ENCODE peak calls at places on chromosomes 3 and 15, in seven cellular contexts. V is glutamatergic neuron, E is nephron progenitor cell, A is neural crest cell, K is H9, O is right atrium auricular region, Y is HFFc6. Q is an unnamed sample.

GRCh38 chr3:10108091-10108490 is at the start of gene FANCD2OS:
- DNase-seq in Y (no peak), K (peak), E (no peak), O (no peak), V (no peak), A (no peak), Q (no peak)

GRCh38 chr15:34855397-34855796 is 60.0 kb upstream of the ACTC1 start:
- DNase-seq in K (no peak), O (no peak), V (no peak), A (no peak), Y (peak), E (no peak), Q (no peak)

GRCh38 chr3:183959214-183959613 is 58.5 kb downstream of the ABCC5 start:
- DNase-seq in E (no peak), A (no peak), O (no peak), Y (no peak), V (no peak), K (no peak), Q (no peak)

GRCh38 chr3:143287403-143287802 is 167.8 kb downstream of the CHST2 start:
- DNase-seq in K (no peak), Y (no peak), A (no peak), V (no peak), E (no peak), O (no peak), Q (no peak)

GRCh38 chr3:25165306-25165705 is 262.8 kb upstream of the RARB start:
- DNase-seq in V (no peak), Y (no peak), O (no peak), K (no peak), E (no peak), A (no peak), Q (no peak)

GRCh38 chr3:39665441-39665840 is 144.0 kb upstream of the MYRIP start:
- DNase-seq in A (no peak), V (no peak), E (no peak), K (no peak), Y (no peak), O (no peak), Q (no peak)

GRCh38 chr3:139585820-139586219 is 46.3 kb upstream of the RBP1 start:
- DNase-seq in Y (no peak), K (no peak), O (no peak), E (no peak), V (no peak), A (no peak), Q (no peak)

GRCh38 chr3:125128861-125129501 is 73.2 kb upstream of the HEG1 start:
- DNase-seq in A (no peak), V (no peak), E (no peak), Y (peak), O (no peak), K (no peak), Q (no peak)

GRCh38 chr3:7710284-7710683 is 791.3 kb upstream of the LMCD1 start:
- DNase-seq in O (no peak), A (no peak), E (no peak), V (no peak), K (no peak), Y (no peak), Q (no peak)

GRCh38 chr15:51144021-51144532 is 49.4 kb upstream of the TNFAIP8L3 start:
- DNase-seq in K (no peak), O (no peak), V (no peak), E (no peak), A (no peak), Y (peak), Q (no peak)

GRCh38 chr3:133570937-133571320 is 2.6 kb upstream of the CDV3 start:
- DNase-seq in V (no peak), O (peak), K (no peak), E (no peak), Y (no peak), A (no peak), Q (no peak)

GRCh38 chr15:62756326-62756994 is 286.1 kb upstream of the TPM1 start:
- DNase-seq in E (no peak), A (no peak), V (no peak), O (no peak), Y (no peak), K (no peak), Q (no peak)

GRCh38 chr15:38652998-38653397 is 88.4 kb upstream of the RASGRP1 start:
- DNase-seq in V (no peak), K (no peak), A (no peak), E (no peak), O (no peak), Y (no peak), Q (no peak)

GRCh38 chr3:170432416-170432815 is 13.7 kb downstream of the CLDN11 start:
- DNase-seq in K (no peak), A (no peak), V (no peak), Y (no peak), E (no peak), O (no peak), Q (no peak)

GRCh38 chr3:170428095-170428494 is 9.4 kb downstream of the CLDN11 start:
- DNase-seq in V (no peak), O (no peak), E (no peak), A (no peak), Y (no peak), K (no peak), Q (no peak)

GRCh38 chr3:170426240-170426797 is 7.7 kb downstream of the CLDN11 start:
- DNase-seq in A (no peak), Y (peak), K (no peak), O (no peak), V (no peak), E (no peak), Q (no peak)

GRCh38 chr3:170429050-170429449 is 10.4 kb downstream of the CLDN11 start:
- DNase-seq in E (no peak), A (no peak), Y (peak), V (no peak), O (no peak), K (no peak), Q (no peak)

GRCh38 chr3:170431054-170431453 is 12.4 kb downstream of the CLDN11 start:
- DNase-seq in K (no peak), V (no peak), A (no peak), O (no peak), Y (no peak), E (no peak), Q (no peak)
- TF ChIP-seq CTCF in K (peak), V (peak), A (peak), O (no peak), Y (peak), E (peak), Q (no peak)

GRCh38 chr3:42902257-42902656 is 3.7 kb upstream of the ZNF662 start:
- DNase-seq in Y (no peak), V (no peak), K (no peak), E (no peak), O (no peak), A (no peak), Q (no peak)

GRCh38 chr3:42895332-42895868 is 10.5 kb upstream of the ZNF662 start:
- DNase-seq in Y (no peak), A (no peak), E (no peak), O (no peak), K (no peak), V (no peak), Q (no peak)

GRCh38 chr3:42900731-42901420 is 5.1 kb upstream of the ZNF662 start:
- DNase-seq in V (no peak), E (no peak), Y (no peak), K (no peak), A (no peak), O (no peak), Q (no peak)

GRCh38 chr3:42900226-42900625 is 5.7 kb upstream of the ZNF662 start:
- DNase-seq in E (no peak), K (no peak), Y (no peak), A (no peak), O (no peak), V (no peak), Q (no peak)

GRCh38 chr3:42898896-42899675 is 6.9 kb upstream of the ZNF662 start:
- DNase-seq in E (no peak), Y (no peak), V (no peak), A (no peak), O (no peak), K (no peak), Q (no peak)
- TF ChIP-seq CTCF in E (no peak), Y (peak), V (no peak), A (no peak), O (no peak), K (peak), Q (no peak)

GRCh38 chr15:80946576-80946975 is 43.0 kb downstream of the MESD start:
- DNase-seq in E (no peak), A (no peak), V (peak), O (peak), Y (no peak), K (no peak), Q (no peak)

GRCh38 chr15:80942746-80943565 is 46.7 kb downstream of the MESD start:
- DNase-seq in E (no peak), V (no peak), O (no peak), Y (no peak), K (no peak), A (no peak), Q (no peak)

GRCh38 chr15:80942266-80942665 is 47.4 kb downstream of the MESD start:
- DNase-seq in O (no peak), A (no peak), V (no peak), K (no peak), Y (no peak), E (no peak), Q (no peak)

GRCh38 chr15:80945605-80946004 is 44.0 kb downstream of the MESD start:
- DNase-seq in K (no peak), Y (no peak), E (no peak), A (no peak), V (peak), O (no peak), Q (no peak)

GRCh38 chr15:80944818-80945217 is 44.8 kb downstream of the MESD start:
- DNase-seq in A (no peak), Y (no peak), E (no peak), K (no peak), O (peak), V (no peak), Q (no peak)
- TF ChIP-seq CTCF in A (no peak), Y (no peak), E (no peak), K (no peak), O (no peak), V (no peak), Q (no peak)

GRCh38 chr15:29422606-29423005 is 153.0 kb upstream of the NSMCE3 start:
- DNase-seq in O (no peak), Y (no peak), V (no peak), E (no peak), K (no peak), A (no peak), Q (no peak)
- TF ChIP-seq CTCF in O (no peak), Y (no peak), V (no peak), E (no peak), K (no peak), A (no peak), Q (no peak)

DNA sequence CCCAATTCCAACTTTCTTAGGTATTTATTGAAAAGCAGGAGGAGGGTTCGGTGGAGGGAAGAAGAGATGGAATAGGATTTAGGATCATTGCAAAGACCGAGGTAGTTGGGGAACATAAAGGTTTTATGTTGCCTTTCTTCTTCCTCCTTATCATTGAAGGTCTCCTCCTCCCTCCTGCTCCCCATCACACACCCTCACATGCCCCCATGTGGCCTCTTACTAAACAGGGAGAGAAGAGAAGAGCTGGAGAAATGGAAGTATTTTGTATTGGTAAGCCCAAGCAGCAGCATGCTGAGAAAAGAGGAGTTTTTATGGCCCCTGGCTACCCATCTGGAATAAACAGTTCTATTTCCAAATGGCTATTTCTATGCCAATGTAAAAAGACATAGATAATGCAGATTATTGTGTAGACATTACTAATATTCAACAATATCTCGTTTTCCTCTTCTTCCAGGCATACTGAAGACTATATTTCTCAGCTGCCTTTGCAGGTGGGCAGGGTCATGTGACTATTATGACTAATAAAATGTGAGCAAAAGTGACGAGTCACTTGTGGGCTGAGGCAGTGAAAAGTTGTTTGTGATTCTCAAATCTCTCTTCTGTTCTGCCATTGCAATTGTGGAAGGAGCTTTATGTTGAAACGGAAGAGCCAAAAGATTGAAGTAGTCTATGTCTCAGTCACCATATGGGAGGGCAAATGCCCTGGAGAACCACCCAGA is 5.2 kb upstream of the GPR176 start:
- DNase-seq in K (no peak), V (no peak), A (no peak), O (no peak), E (no peak), Y (no peak), Q (no peak)
- TF ChIP-seq CTCF in K (peak), V (no peak), A (no peak), O (no peak), E (no peak), Y (no peak), Q (no peak)